ENCODE peak calls at places on chromosomes 2 and 18, in nine cellular contexts. K is nucleus accumbens; A is SK-MEL-5; X is psoas muscle; M is activated effector memory CD4-positive, alpha-beta T cell treated with Interleukin-2 at 50 U/mL for 16 hours; F is astrocyte of the spinal cord; L is KBM-7; S is HTR-8/SVneo; H is Caki2. G is an unnamed sample.

GRCh38 chr18:78860117-78860516 is 119.5 kb upstream of the SALL3 start:
- DNase-seq in S (no peak), L (no peak), M (no peak), K (no peak), X (no peak), A (no peak), H (no peak), F (no peak), G (peak)

GRCh38 chr2:39568561-39569006 is 97.1 kb upstream of the TMEM178A start:
- DNase-seq in M (no peak), H (peak), F (peak), L (no peak), K (no peak), X (no peak), S (peak), A (peak), G (no peak)

GRCh38 chr2:226581661-226582060 is 218.0 kb downstream of the IRS1 start:
- DNase-seq in L (no peak), X (no peak), A (no peak), S (no peak), M (no peak), F (no peak), H (no peak), K (no peak), G (no peak)

GRCh38 chr2:237726401-237726830 is 72.2 kb upstream of the RBM44 start:
- DNase-seq in L (no peak), F (peak), H (peak), K (no peak), A (no peak), M (no peak), X (no peak), S (no peak), G (no peak)

GRCh38 chr18:78213365-78213994 is 766.1 kb upstream of the SALL3 start:
- DNase-seq in X (no peak), H (no peak), F (no peak), M (no peak), K (no peak), L (no peak), S (no peak), A (no peak), G (no peak)

GRCh38 chr18:6752200-6752873 is 22.8 kb downstream of the ARHGAP28 start:
- DNase-seq in X (no peak), F (peak), L (no peak), M (no peak), S (no peak), A (peak), H (no peak), K (no peak), G (no peak)

GRCh38 chr2:15800489-15801329 is 139.6 kb upstream of the MYCN start:
- DNase-seq in K (peak), M (no peak), F (no peak), A (peak), H (no peak), X (no peak), S (no peak), L (no peak), G (no peak)

GRCh38 chr2:18396328-18396727 is 164.1 kb downstream of the RDH14 start:
- DNase-seq in L (no peak), S (no peak), K (no peak), M (no peak), H (no peak), A (no peak), X (peak), F (no peak), G (no peak)

GRCh38 chr2:16248571-16249105 is 308.3 kb downstream of the MYCN start:
- DNase-seq in A (no peak), K (no peak), F (no peak), X (no peak), M (no peak), H (no peak), L (no peak), S (no peak), G (no peak)

GRCh38 chr2:223008162-223008561 is 43.8 kb upstream of the KCNE4 start:
- DNase-seq in A (peak), K (no peak), X (no peak), S (no peak), F (peak), L (no peak), H (no peak), M (no peak), G (no peak)

GRCh38 chr2:207166349-207167128 is 791 bp upstream of the KLF7 start:
- DNase-seq in H (no peak), L (peak), X (peak), K (peak), A (peak), F (peak), M (peak), S (peak), G (peak)

GRCh38 chr2:237207641-237208040 is 122.0 kb downstream of the COPS8 start:
- DNase-seq in K (no peak), S (no peak), A (no peak), L (no peak), H (no peak), X (peak), M (no peak), F (no peak), G (peak)